ENCODE peak calls at places on chromosomes 13 and 19, in eight cellular contexts. K, C, V, I, R, L, S and U are unnamed samples.

GRCh38 chr19:862529-863304 is 3.3 kb downstream of the CFD start:
- DNase-seq in K (peak; percentile 88), C (peak; percentile 64), V (peak; percentile 81), I (peak; percentile 61), R (no peak), L (peak; percentile 79), S (peak; percentile 65), U (peak; percentile 70)

GRCh38 chr13:66635526-66635925 is 594.6 kb downstream of the PCDH9 start:
- DNase-seq in K (no peak), C (no peak), V (no peak), I (no peak), R (no peak), L (no peak), S (no peak), U (no peak)

GRCh38 chr13:76917096-76917495 is 30.9 kb upstream of the KCTD12 start:
- DNase-seq in K (no peak), C (no peak), V (no peak), I (no peak), R (no peak), L (no peak), S (no peak), U (no peak)

GRCh38 chr13:86383151-86383550 is 583.9 kb upstream of the SLITRK6 start:
- DNase-seq in K (no peak), C (no peak), V (no peak), I (no peak), R (no peak), L (no peak), S (no peak), U (no peak)

GRCh38 chr19:39423258-39424086 is 11.0 kb downstream of the PLEKHG2 start:
- DNase-seq in K (no peak), C (no peak), V (no peak), I (no peak), R (no peak), L (no peak), S (no peak), U (no peak)

GRCh38 chr13:78784017-78784745 is 125.2 kb upstream of the OBI1 start:
- DNase-seq in K (no peak), C (no peak), V (no peak), I (no peak), R (no peak), L (no peak), S (no peak), U (no peak)

GRCh38 chr13:113152894-113153809 is 5.3 kb upstream of the PROZ start:
- DNase-seq in K (peak; percentile 74), C (peak; percentile 81), V (peak; percentile 20), I (peak; percentile 49), R (no peak), L (peak; percentile 71), S (peak; percentile 71), U (peak; percentile 59)

GRCh38 chr13:29954082-29955043 is 103.9 kb upstream of the UBL3 start:
- DNase-seq in K (no peak), C (no peak), V (peak; percentile 35), I (no peak), R (no peak), L (no peak), S (no peak), U (no peak)

GRCh38 chr19:35099897-35100275 is 15.7 kb upstream of the FXYD3 start:
- DNase-seq in K (no peak), C (no peak), V (no peak), I (no peak), R (no peak), L (no peak), S (no peak), U (no peak)

GRCh38 chr19:11196406-11197287 is 698 bp downstream of the KANK2 start:
- DNase-seq in K (peak; percentile 77), C (no peak), V (no peak), I (peak; percentile 36), R (no peak), L (peak; percentile 53), S (peak; percentile 72), U (peak; percentile 37)

GRCh38 chr19:33259532-33259931 is 33.9 kb upstream of the SLC7A10 start:
- DNase-seq in K (no peak), C (no peak), V (no peak), I (no peak), R (peak; percentile 29), L (no peak), S (no peak), U (no peak)

GRCh38 chr13:29857089-29857488 is 6.7 kb upstream of the UBL3 start:
- DNase-seq in K (no peak), C (no peak), V (no peak), I (peak; percentile 46), R (no peak), L (no peak), S (peak; percentile 20), U (no peak)

GRCh38 chr19:14614099-14614412 is 31.2 kb downstream of the CLEC17A start:
- DNase-seq in K (peak; percentile 73), C (no peak), V (no peak), I (no peak), R (no peak), L (no peak), S (no peak), U (no peak)

GRCh38 chr19:31285744-31286143 is 63.5 kb downstream of the TSHZ3 start:
- DNase-seq in K (peak; percentile 38), C (no peak), V (no peak), I (no peak), R (no peak), L (no peak), S (no peak), U (no peak)

GRCh38 chr13:23608704-23609413 is 38.6 kb downstream of the TNFRSF19 start:
- DNase-seq in K (no peak), C (peak; percentile 68), V (no peak), I (no peak), R (no peak), L (no peak), S (no peak), U (peak; percentile 59)

GRCh38 chr13:98254541-98254940 is 77.5 kb upstream of the RNF113B start:
- DNase-seq in K (no peak), C (no peak), V (no peak), I (no peak), R (no peak), L (no peak), S (no peak), U (no peak)

GRCh38 chr19:55447421-55448174 is 4.5 kb upstream of the SHISA7 start:
- DNase-seq in K (no peak), C (no peak), V (no peak), I (no peak), R (no peak), L (no peak), S (no peak), U (no peak)

GRCh38 chr13:36752673-36753072 is 66.3 kb upstream of the RFXAP start:
- DNase-seq in K (no peak), C (no peak), V (no peak), I (no peak), R (no peak), L (no peak), S (no peak), U (no peak)

GRCh38 chr19:2424686-2425621 is 2.4 kb downstream of the TIMM13 start:
- DNase-seq in K (peak; percentile 67), C (peak; percentile 81), V (no peak), I (peak; percentile 30), R (no peak), L (peak; percentile 65), S (peak; percentile 81), U (peak; percentile 47)
- TF ChIP-seq CTCF in K (no peak), C (peak; percentile 30), V (no peak), I (no peak), R (peak; percentile 23), L (peak; percentile 43), S (peak; percentile 46), U (no peak)

DNA sequence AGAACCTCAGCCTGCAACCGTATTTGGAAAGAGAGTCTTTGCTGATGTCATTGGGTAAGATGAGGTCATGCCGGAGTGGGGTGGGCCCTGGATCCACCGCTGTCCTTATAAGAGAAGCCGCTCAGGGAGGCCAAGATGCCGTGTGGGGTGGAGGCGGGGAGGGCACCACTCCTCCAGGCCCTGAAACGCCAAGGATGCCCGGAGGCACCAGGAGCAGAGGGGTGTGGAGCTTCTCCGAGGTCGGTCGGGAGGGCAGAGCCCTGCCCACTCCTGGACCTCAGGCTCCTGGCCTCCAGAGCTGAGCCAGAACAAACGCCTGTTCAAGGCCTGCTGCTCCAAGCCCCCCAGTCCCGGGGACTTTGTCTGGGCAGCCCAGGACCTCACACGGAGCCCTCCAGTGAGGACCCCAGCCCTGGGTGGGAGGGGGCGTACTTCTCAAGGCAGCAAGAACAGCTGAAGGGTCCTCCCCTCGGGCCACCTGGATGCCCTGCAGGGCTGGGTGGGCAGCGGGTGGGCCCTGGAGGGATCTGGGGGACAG is 29.9 kb downstream of the PIP5K1C start:
- DNase-seq in K (no peak), C (peak; percentile 64), V (no peak), I (peak; percentile 31), R (peak; percentile 83), L (no peak), S (peak; percentile 49), U (peak; percentile 89)
- H3K27ac ChIP-seq in K (peak overlapping the region; percentile 85), C (no peak overlapping the region), V (no peak overlapping the region), I (peak overlapping the region; percentile 89), R (peak overlapping the region; percentile 99), L (peak overlapping the region; percentile 63), S (peak overlapping the region; percentile 84), U (peak overlapping the region; percentile 96)

DNA sequence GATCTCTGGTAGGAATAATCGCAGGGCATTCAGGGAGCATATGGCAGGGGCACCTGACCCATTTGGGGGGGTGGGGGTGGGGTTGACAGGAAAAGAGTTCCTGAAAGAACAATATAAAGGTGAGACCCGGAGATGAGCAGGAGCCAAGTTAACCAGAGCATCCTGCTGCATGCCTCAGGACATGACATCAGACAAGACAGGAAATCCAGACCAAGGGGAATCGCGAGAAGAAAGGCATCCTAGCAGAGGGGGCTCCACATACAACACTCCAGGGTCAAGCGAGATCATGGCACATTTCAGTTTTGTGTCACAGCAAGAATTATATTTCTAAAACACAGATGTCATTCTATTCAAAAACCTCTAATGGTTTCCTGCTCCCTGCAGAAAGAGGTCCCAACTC is 393.1 kb downstream of the COG6 start:
- DNase-seq in K (no peak), C (no peak), V (no peak), I (no peak), R (no peak), L (no peak), S (no peak), U (no peak)
- H3K27me3 ChIP-seq in K (no peaks in the 10 kb centered on the region), C (peaks cover 3% of the 10 kb centered on the region), V (no peaks in the 10 kb centered on the region), I (no peaks in the 10 kb centered on the region), R (no peaks in the 10 kb centered on the region), L (no peaks in the 10 kb centered on the region), S (peaks cover 2% of the 10 kb centered on the region), U (no peaks in the 10 kb centered on the region)

DNA sequence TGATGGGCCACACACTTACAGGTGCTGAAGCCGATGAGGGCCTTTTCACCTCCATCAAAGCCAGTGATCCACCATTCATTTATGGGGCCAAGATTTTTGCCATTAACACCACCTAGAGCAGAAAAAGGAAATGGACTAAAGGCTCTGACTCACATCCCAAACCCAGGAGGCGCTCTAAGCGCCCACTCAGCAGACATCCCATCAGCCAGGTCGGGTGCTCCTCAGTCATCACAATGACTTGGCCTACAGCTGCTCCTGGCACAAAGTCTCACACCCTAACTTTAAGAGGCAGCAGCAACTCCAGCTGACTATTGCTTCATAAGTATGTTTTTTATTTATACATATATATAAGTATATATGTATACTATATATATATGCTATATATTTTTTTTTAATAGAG is 36.1 kb upstream of the EIF3G start:
- DNase-seq in K (no peak), C (no peak), V (no peak), I (no peak), R (no peak), L (no peak), S (no peak), U (no peak)
- TF ChIP-seq CTCF in K (no peak), C (no peak), V (no peak), I (no peak), R (no peak), L (peak; percentile 3), S (no peak), U (no peak)